ENCODE peak calls at places on chromosome 9, in seven cellular contexts. Y, N, M, C, J, X and P are unnamed samples.

GRCh38 chr9:4382722-4383317 is 83.0 kb upstream of the GLIS3 start:
- DNase-seq in Y (peak), N (peak), M (no peak), C (peak), J (peak), X (peak), P (no peak)

GRCh38 chr9:126238415-126238814 is 88.2 kb upstream of the MVB12B start:
- DNase-seq in Y (no peak), N (no peak), M (no peak), C (no peak), J (no peak), X (no peak), P (no peak)

GRCh38 chr9:70462300-70462699 is 47.8 kb upstream of the KLF9 start:
- DNase-seq in Y (no peak), N (no peak), M (no peak), C (no peak), J (peak), X (no peak), P (no peak)

GRCh38 chr9:93380410-93381060 is 71.0 kb upstream of the FAM120A start:
- DNase-seq in Y (peak), N (no peak), M (no peak), C (no peak), J (no peak), X (no peak), P (no peak)

GRCh38 chr9:16824545-16825041 is 45.9 kb downstream of the BNC2 start:
- DNase-seq in Y (peak), N (peak), M (peak), C (peak), J (peak), X (peak), P (peak)

GRCh38 chr9:70318002-70318401 is 59.2 kb downstream of the SMC5 start:
- DNase-seq in Y (peak), N (no peak), M (no peak), C (no peak), J (no peak), X (no peak), P (no peak)

GRCh38 chr9:115590016-115590415 is 472.1 kb upstream of the TNC start:
- DNase-seq in Y (no peak), N (peak), M (peak), C (peak), J (peak), X (peak), P (peak)

GRCh38 chr9:74666625-74667316 is 169.6 kb downstream of the RORB start:
- DNase-seq in Y (no peak), N (no peak), M (no peak), C (no peak), J (peak), X (no peak), P (peak)

GRCh38 chr9:78214492-78214891 is 21.4 kb upstream of the CEP78 start:
- DNase-seq in Y (no peak), N (no peak), M (no peak), C (no peak), J (no peak), X (no peak), P (no peak)

GRCh38 chr9:137545123-137545522 is 5.1 kb downstream of the PNPLA7 start:
- DNase-seq in Y (no peak), N (no peak), M (no peak), C (no peak), J (peak), X (peak), P (no peak)

GRCh38 chr9:98931990-98932389 is 11.7 kb upstream of the COL15A1 start:
- DNase-seq in Y (no peak), N (no peak), M (no peak), C (no peak), J (no peak), X (no peak), P (no peak)

GRCh38 chr9:4581031-4581760 is 80.9 kb upstream of the PLPP6 start:
- DNase-seq in Y (no peak), N (no peak), M (no peak), C (no peak), J (no peak), X (no peak), P (no peak)

GRCh38 chr9:22215492-22215891 is 206.4 kb upstream of the CDKN2B start:
- DNase-seq in Y (no peak), N (no peak), M (no peak), C (no peak), J (no peak), X (no peak), P (no peak)

GRCh38 chr9:26264709-26265601 is 586.7 kb upstream of the TUSC1 start:
- DNase-seq in Y (no peak), N (peak), M (peak), C (peak), J (peak), X (peak), P (peak)

GRCh38 chr9:136012651-136013050 is 51.5 kb upstream of the UBAC1 start:
- DNase-seq in Y (no peak), N (no peak), M (no peak), C (no peak), J (peak), X (no peak), P (peak)

GRCh38 chr9:2036844-2037243 is 21.7 kb downstream of the SMARCA2 start:
- DNase-seq in Y (no peak), N (no peak), M (no peak), C (no peak), J (no peak), X (no peak), P (no peak)

GRCh38 chr9:77546391-77546790 is 101.7 kb downstream of the GNA14 start:
- DNase-seq in Y (peak), N (no peak), M (no peak), C (no peak), J (no peak), X (no peak), P (peak)

GRCh38 chr9:129399301-129399990 is 221.4 kb upstream of the IER5L start:
- DNase-seq in Y (no peak), N (no peak), M (no peak), C (no peak), J (no peak), X (no peak), P (no peak)

GRCh38 chr9:138021251-138022056 is 143.9 kb downstream of the CACNA1B start:
- DNase-seq in Y (no peak), N (no peak), M (no peak), C (no peak), J (no peak), X (no peak), P (no peak)

GRCh38 chr9:93813221-93813620 is 141.9 kb downstream of the BARX1 start:
- DNase-seq in Y (no peak), N (no peak), M (no peak), C (no peak), J (no peak), X (no peak), P (no peak)

GRCh38 chr9:134669556-134669955 is 28.0 kb downstream of the COL5A1 start:
- DNase-seq in Y (no peak), N (no peak), M (no peak), C (no peak), J (no peak), X (no peak), P (no peak)

GRCh38 chr9:128927731-128928411 is 7.1 kb downstream of the PHYHD1 start:
- DNase-seq in Y (peak), N (peak), M (no peak), C (peak), J (peak), X (peak), P (peak)

GRCh38 chr9:125511780-125512179 is 195.2 kb downstream of the MAPKAP1 start:
- DNase-seq in Y (no peak), N (peak), M (no peak), C (no peak), J (no peak), X (no peak), P (no peak)

GRCh38 chr9:115513148-115513547 is 395.2 kb upstream of the TNC start:
- DNase-seq in Y (peak), N (no peak), M (no peak), C (no peak), J (no peak), X (no peak), P (no peak)

GRCh38 chr9:121906074-121906520 is 187.0 kb downstream of the TTLL11 start:
- DNase-seq in Y (no peak), N (no peak), M (no peak), C (no peak), J (no peak), X (no peak), P (no peak)

GRCh38 chr9:89498845-89499480 is 1.1 kb upstream of the SEMA4D start:
- DNase-seq in Y (no peak), N (no peak), M (no peak), C (no peak), J (no peak), X (no peak), P (no peak)

GRCh38 chr9:87592554-87593394 is 95.1 kb downstream of the DAPK1 start:
- DNase-seq in Y (no peak), N (no peak), M (no peak), C (no peak), J (peak), X (peak), P (peak)

GRCh38 chr9:86892576-86892975 is 54.7 kb downstream of the GAS1 start:
- DNase-seq in Y (no peak), N (no peak), M (no peak), C (no peak), J (no peak), X (no peak), P (no peak)

GRCh38 chr9:14992516-14992915 is 82.3 kb upstream of the FREM1 start:
- DNase-seq in Y (no peak), N (no peak), M (no peak), C (peak), J (no peak), X (no peak), P (no peak)

GRCh38 chr9:135530146-135530545 is 8.9 kb downstream of the LCN1 start:
- DNase-seq in Y (no peak), N (no peak), M (no peak), C (no peak), J (no peak), X (no peak), P (no peak)

GRCh38 chr9:99822096-99822595 is 461 bp downstream of the NR4A3 start:
- DNase-seq in Y (no peak), N (no peak), M (no peak), C (no peak), J (no peak), X (no peak), P (no peak)

GRCh38 chr9:135080286-135081263 is 6.9 kb upstream of the OLFM1 start:
- DNase-seq in Y (no peak), N (no peak), M (no peak), C (no peak), J (no peak), X (no peak), P (no peak)

GRCh38 chr9:7129391-7129790 is 371.6 kb downstream of the KDM4C start:
- DNase-seq in Y (peak), N (no peak), M (no peak), C (no peak), J (no peak), X (no peak), P (no peak)

GRCh38 chr9:105883847-105884246 is 189.5 kb downstream of the TMEM38B start:
- DNase-seq in Y (no peak), N (no peak), M (no peak), C (no peak), J (no peak), X (no peak), P (no peak)

GRCh38 chr9:120893585-120893857 is 16.5 kb upstream of the PHF19 start:
- DNase-seq in Y (no peak), N (no peak), M (no peak), C (no peak), J (peak), X (no peak), P (peak)

GRCh38 chr9:94656976-94657375 is 17.7 kb upstream of the FBP1 start:
- DNase-seq in Y (no peak), N (no peak), M (no peak), C (no peak), J (no peak), X (no peak), P (no peak)

GRCh38 chr9:71876106-71876505 is 34.9 kb downstream of the ABHD17B start:
- DNase-seq in Y (no peak), N (no peak), M (no peak), C (no peak), J (no peak), X (no peak), P (no peak)

GRCh38 chr9:133787749-133788015 is 49.5 kb upstream of the SARDH start:
- DNase-seq in Y (peak), N (no peak), M (no peak), C (peak), J (peak), X (peak), P (peak)

GRCh38 chr9:96856363-96857286 is 2.3 kb upstream of the ZNF782 start:
- DNase-seq in Y (peak), N (peak), M (peak), C (peak), J (peak), X (peak), P (peak)

DNA sequence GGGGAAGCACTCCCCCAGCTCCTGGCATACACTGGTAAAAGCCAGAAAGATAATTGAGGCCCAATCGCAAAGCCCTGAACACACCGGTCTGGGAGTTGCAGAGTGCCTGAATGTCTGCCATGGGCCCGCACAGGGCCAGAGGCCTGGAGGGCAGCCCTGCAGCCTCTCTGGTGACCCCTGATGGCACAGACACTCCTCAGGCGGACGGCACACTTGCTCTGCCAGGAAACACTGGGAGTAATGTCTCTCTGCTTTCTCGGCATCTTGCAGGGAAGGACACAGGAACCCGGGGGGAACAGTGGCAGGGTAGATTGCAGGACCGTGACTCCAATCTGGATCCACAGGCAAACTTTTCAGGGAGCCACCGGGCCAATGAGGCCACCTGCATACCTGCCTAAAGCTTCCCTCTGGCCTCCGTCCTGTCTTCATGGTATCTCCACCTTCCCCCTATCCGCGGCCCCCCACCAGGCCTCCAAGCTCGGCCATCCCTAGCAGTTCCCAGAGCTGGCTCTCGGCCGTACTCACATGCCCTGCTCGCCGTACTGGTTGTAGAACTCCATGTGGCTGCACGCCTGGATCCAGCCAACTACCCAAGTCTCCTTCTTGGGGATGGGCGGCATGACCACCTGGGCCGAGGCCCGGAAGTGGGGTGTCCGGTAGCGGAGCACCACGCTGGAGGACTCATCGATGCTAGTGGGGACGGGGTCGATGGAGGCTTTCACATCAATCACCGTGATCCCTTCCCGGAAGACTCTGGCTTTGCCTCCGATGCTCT is 791 bp downstream of the FAM78A start:
- DNase-seq in Y (peak), N (no peak), M (no peak), C (no peak), J (no peak), X (no peak), P (no peak)
- TF ChIP-seq CTCF in Y (peak), N (no peak), M (no peak), C (no peak), J (no peak), X (no peak), P (no peak)

DNA sequence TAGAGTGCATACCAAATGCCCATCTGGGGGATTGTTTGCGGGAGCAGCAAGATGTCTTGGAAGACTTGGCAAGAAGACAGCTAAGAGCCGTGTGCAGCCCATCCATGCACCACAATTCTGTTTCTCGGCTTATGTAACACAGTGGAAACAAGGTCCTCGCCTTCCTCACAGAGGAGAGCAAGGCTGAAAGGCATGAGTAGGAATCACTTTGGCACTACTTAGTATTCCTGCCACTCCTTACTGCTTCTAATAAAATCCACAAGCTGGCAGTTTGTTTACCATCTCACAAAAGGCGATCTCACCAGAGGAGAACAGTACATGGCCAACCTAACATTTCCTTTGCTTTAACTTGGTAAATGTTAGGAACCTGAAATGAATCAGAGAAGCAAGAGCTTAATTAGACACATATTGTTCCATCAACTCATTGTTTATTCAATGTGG is 648.2 kb downstream of the ACTL7B start:
- DNase-seq in Y (no peak), N (no peak), M (no peak), C (no peak), J (peak), X (peak), P (no peak)
- H2AFZ ChIP-seq in Y (peak), N (no peak), M (no peak), C (no peak), J (no peak), X (no peak), P (no peak)

DNA sequence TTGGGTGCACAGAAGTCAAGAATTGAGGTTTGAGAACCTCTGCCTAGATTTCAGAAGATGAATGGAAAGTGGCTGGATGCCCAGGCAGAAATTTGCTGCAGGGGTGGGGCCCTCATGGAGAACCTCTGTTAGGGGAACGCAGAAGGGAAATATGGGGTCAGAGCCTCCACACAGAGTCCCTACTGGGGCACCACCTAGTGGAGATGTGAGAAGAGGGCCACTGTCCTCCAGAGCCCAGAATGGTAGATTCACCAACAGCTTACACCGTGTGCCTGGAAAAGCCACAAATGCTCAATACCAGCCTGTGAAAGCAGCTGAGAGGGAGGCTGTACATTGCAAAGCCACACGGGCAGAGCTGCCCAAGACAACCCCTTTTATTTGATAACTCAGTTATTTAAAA is 383.5 kb downstream of the TLE4 start:
- DNase-seq in Y (peak), N (no peak), M (no peak), C (no peak), J (peak), X (no peak), P (no peak)
- TF ChIP-seq CTCF in Y (peak), N (peak), M (no peak), C (no peak), J (peak), X (peak), P (no peak)

GRCh38 chr9:12811935-12812334 is 37.1 kb downstream of the LURAP1L start:
- DNase-seq in Y (no peak), N (no peak), M (no peak), C (no peak), J (no peak), X (no peak), P (no peak)

GRCh38 chr9:12813533-12813932 is 38.7 kb downstream of the LURAP1L start:
- DNase-seq in Y (no peak), N (no peak), M (no peak), C (no peak), J (no peak), X (no peak), P (no peak)

GRCh38 chr9:12812710-12813109 is 37.9 kb downstream of the LURAP1L start:
- DNase-seq in Y (no peak), N (no peak), M (no peak), C (no peak), J (no peak), X (no peak), P (no peak)

GRCh38 chr9:12808569-12808968 is 33.7 kb downstream of the LURAP1L start:
- DNase-seq in Y (no peak), N (no peak), M (no peak), C (no peak), J (no peak), X (no peak), P (no peak)

DNA sequence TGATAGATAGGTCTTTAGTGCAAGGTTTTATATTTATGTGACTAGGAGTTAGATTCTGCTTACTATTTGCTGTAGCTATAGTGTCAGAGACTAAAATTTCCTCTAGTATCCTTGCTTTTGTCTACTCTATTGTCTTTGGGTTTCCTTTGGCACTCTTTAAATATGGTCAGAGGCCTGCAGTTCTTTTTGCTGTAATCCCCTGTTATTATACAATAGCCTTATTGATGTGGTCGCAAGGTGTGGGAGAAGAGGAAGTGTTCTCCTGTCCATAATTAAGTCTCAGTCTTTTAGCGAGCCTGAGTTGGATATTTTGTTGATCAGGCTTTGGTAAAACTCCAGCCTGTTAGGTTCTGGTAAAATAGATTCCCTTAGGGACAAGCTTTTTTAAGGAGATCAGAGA is 34.9 kb downstream of the LURAP1L start:
- DNase-seq in Y (no peak), N (no peak), M (no peak), C (no peak), J (no peak), X (no peak), P (no peak)
- H2AFZ ChIP-seq in Y (no peak), N (no peak), M (no peak), C (no peak), J (no peak), X (no peak), P (no peak)

GRCh38 chr9:127422787-127423186 is 1.4 kb upstream of the ZNF79 start:
- DNase-seq in Y (no peak), N (no peak), M (no peak), C (no peak), J (no peak), X (no peak), P (no peak)

GRCh38 chr9:127422133-127422782 is 1.9 kb upstream of the ZNF79 start:
- DNase-seq in Y (no peak), N (no peak), M (no peak), C (no peak), J (no peak), X (no peak), P (no peak)

GRCh38 chr9:127423934-127424668 is at the start of gene ZNF79:
- DNase-seq in Y (peak), N (peak), M (no peak), C (peak), J (peak), X (peak), P (peak)

GRCh38 chr9:127424669-127424986 is 446 bp downstream of the ZNF79 start:
- DNase-seq in Y (no peak), N (peak), M (no peak), C (no peak), J (no peak), X (peak), P (no peak)

DNA sequence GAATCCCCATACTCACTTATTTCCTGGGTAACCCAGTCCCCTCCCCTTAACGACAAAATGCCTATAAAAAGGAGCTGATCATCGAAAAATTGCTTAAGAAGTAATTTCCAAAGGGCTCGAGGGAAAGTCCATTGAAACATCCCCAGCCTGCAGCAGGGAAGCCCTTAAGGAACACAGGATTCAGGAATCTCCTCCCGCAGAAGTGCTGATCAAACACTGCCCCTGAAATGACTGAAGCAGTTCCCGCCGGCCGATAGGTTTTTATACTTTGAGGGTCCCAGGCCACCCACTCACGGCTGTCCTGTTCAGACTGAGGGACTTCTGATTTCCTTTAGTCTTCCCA is 620 bp upstream of the ZNF79 start:
- DNase-seq in Y (no peak), N (no peak), M (no peak), C (no peak), J (no peak), X (no peak), P (no peak)
- TF ChIP-seq CTCF in Y (no peak), N (no peak), M (no peak), C (no peak), J (no peak), X (no peak), P (no peak)